ENCODE peak calls at places on chromosome 9, in six cellular contexts. A, Q, C, T, P and E are unnamed samples. For H3K9me3 and H3K4me1, the result is how much of the 10 kb centered on the place peaks cover.

GRCh38 chr9:27344776-27345175 is 47.8 kb upstream of the EQTN start:
- DNase-seq in C (no peak), A (no peak), T (no peak), P (no peak), Q (no peak), E (no peak)

GRCh38 chr9:74783408-74783807 is 104.3 kb downstream of the TRPM6 start:
- DNase-seq in P (no peak), C (no peak), Q (no peak), T (no peak), A (no peak), E (no peak)

GRCh38 chr9:38058452-38059232 is 10.4 kb downstream of the SHB start:
- DNase-seq in A (no peak), C (no peak), P (no peak), Q (no peak), T (no peak), E (no peak)

GRCh38 chr9:34989946-34990635 is 546 bp downstream of the DNAJB5 start:
- DNase-seq in P (peak), Q (peak), T (peak), C (peak), A (peak), E (peak)

GRCh38 chr9:87556039-87556438 is 58.4 kb downstream of the DAPK1 start:
- DNase-seq in P (no peak), A (no peak), Q (no peak), C (no peak), T (no peak), E (no peak)

GRCh38 chr9:116844621-116845020 is 157.5 kb downstream of the TRIM32 start:
- DNase-seq in P (no peak), T (no peak), Q (no peak), C (no peak), A (no peak), E (no peak)

GRCh38 chr9:116369706-116370105 is 216.1 kb downstream of the PAPPA start:
- DNase-seq in T (no peak), A (no peak), Q (no peak), P (no peak), C (no peak), E (no peak)

GRCh38 chr9:129803679-129804065 is 688 bp downstream of the TOR1B start:
- DNase-seq in T (no peak), P (no peak), A (no peak), Q (no peak), C (no peak), E (no peak)

GRCh38 chr9:26770821-26771220 is 121.8 kb downstream of the CAAP1 start:
- DNase-seq in T (no peak), C (no peak), P (no peak), A (no peak), Q (no peak), E (no peak)

GRCh38 chr9:123642291-123643278 is 286.6 kb downstream of the CRB2 start:
- DNase-seq in T (no peak), A (no peak), Q (no peak), P (peak), C (no peak), E (peak)

GRCh38 chr9:91914404-91914803 is 35.6 kb downstream of the ROR2 start:
- DNase-seq in T (no peak), C (no peak), A (no peak), P (no peak), Q (no peak), E (no peak)

GRCh38 chr9:91481971-91482370 is 58.3 kb upstream of the NFIL3 start:
- DNase-seq in T (no peak), Q (no peak), C (no peak), P (no peak), A (no peak), E (no peak)

GRCh38 chr9:124174385-124174784 is 83.4 kb upstream of the NEK6 start:
- DNase-seq in Q (no peak), C (no peak), A (no peak), P (no peak), T (no peak), E (no peak)

GRCh38 chr9:35364817-35365585 is 124.9 kb upstream of the RUSC2 start:
- DNase-seq in Q (no peak), A (no peak), C (no peak), T (no peak), P (no peak), E (no peak)

GRCh38 chr9:27371382-27371781 is 74.4 kb upstream of the EQTN start:
- DNase-seq in Q (no peak), P (peak), T (no peak), C (no peak), A (no peak), E (peak)

GRCh38 chr9:14935099-14935710 is 25.0 kb upstream of the FREM1 start:
- DNase-seq in P (no peak), T (no peak), Q (no peak), A (no peak), C (no peak), E (no peak)

GRCh38 chr9:109934499-109935214 is 154.7 kb downstream of the PALM2AKAP2 start:
- DNase-seq in P (no peak), Q (no peak), C (no peak), A (no peak), T (no peak), E (peak)

GRCh38 chr9:94014066-94014654 is 59.0 kb upstream of the BARX1 start:
- DNase-seq in A (no peak), Q (no peak), P (no peak), T (no peak), C (no peak), E (peak)

GRCh38 chr9:121627432-121627831 is 24.0 kb upstream of the DAB2IP start:
- DNase-seq in T (no peak), P (no peak), Q (no peak), A (no peak), C (no peak), E (no peak)

GRCh38 chr9:27665121-27665520 is 91.8 kb upstream of the C9orf72 start:
- DNase-seq in T (no peak), A (no peak), P (peak), C (no peak), Q (no peak), E (no peak)

GRCh38 chr9:74760031-74760700 is 127.6 kb downstream of the TRPM6 start:
- DNase-seq in P (no peak), C (no peak), A (no peak), Q (no peak), T (no peak), E (no peak)

GRCh38 chr9:126474201-126474765 is 139.4 kb upstream of the LMX1B start:
- DNase-seq in C (no peak), P (no peak), A (no peak), Q (no peak), T (no peak), E (no peak)

GRCh38 chr9:109632817-109633216 is 134.7 kb upstream of the PTPN3 start:
- DNase-seq in A (no peak), P (no peak), T (no peak), Q (no peak), C (no peak), E (no peak)

GRCh38 chr9:123072407-123072995 is 39.0 kb downstream of the GPR21 start:
- DNase-seq in C (no peak), P (no peak), Q (no peak), A (no peak), T (no peak), E (no peak)

GRCh38 chr9:8823131-8823895 is 1023.7 kb upstream of the DMAC1 start:
- DNase-seq in C (no peak), P (no peak), T (no peak), A (peak), Q (no peak), E (no peak)

GRCh38 chr9:16241231-16241630 is 629.2 kb downstream of the BNC2 start:
- DNase-seq in Q (no peak), C (no peak), A (no peak), T (no peak), P (no peak), E (no peak)

GRCh38 chr9:108746864-108747263 is 108.9 kb downstream of the ACTL7B start:
- DNase-seq in T (no peak), A (no peak), Q (no peak), P (no peak), C (no peak), E (peak)

GRCh38 chr9:6931913-6932312 is 174.1 kb downstream of the KDM4C start:
- DNase-seq in T (no peak), Q (peak), C (no peak), P (peak), A (peak), E (no peak)

GRCh38 chr9:132546148-132547051 is 36.0 kb upstream of the BARHL1 start:
- DNase-seq in Q (no peak), P (no peak), C (peak), A (no peak), T (no peak), E (peak)

GRCh38 chr9:114518599-114519022 is 13.3 kb upstream of the WHRN start:
- DNase-seq in C (no peak), P (no peak), Q (no peak), T (no peak), A (no peak), E (no peak)

GRCh38 chr9:121651295-121652036 is at the start of gene DAB2IP:
- DNase-seq in T (no peak), C (peak), P (peak), A (peak), Q (no peak), E (peak)

GRCh38 chr9:71716138-71716909 is 52.0 kb downstream of the CEMIP2 start:
- DNase-seq in Q (no peak), P (no peak), A (no peak), T (no peak), C (no peak), E (no peak)

GRCh38 chr9:99231708-99232107 is 9.6 kb downstream of the SEC61B start:
- DNase-seq in A (no peak), C (no peak), Q (no peak), P (no peak), T (no peak), E (no peak)

GRCh38 chr9:36731576-36731975 is 158.9 kb downstream of the MELK start:
- DNase-seq in C (no peak), P (no peak), Q (no peak), T (no peak), A (no peak), E (no peak)

GRCh38 chr9:129428890-129429577 is 191.9 kb downstream of the C9orf50 start:
- DNase-seq in A (no peak), P (no peak), C (no peak), T (no peak), Q (no peak), E (no peak)

GRCh38 chr9:93134740-93135444 is 841 bp upstream of the NINJ1 start:
- DNase-seq in C (no peak), P (no peak), A (no peak), Q (no peak), T (no peak), E (no peak)

GRCh38 chr9:107137495-107138202 is 145.4 kb upstream of the RAD23B start:
- DNase-seq in T (no peak), A (no peak), Q (no peak), C (no peak), P (no peak), E (no peak)

GRCh38 chr9:128280084-128280622 is 4.1 kb downstream of the SWI5 start:
- DNase-seq in C (no peak), T (no peak), Q (no peak), P (no peak), A (no peak), E (no peak)

GRCh38 chr9:128274245-128274644 is 1.6 kb downstream of the GOLGA2 start:
- DNase-seq in A (no peak), Q (no peak), C (no peak), T (no peak), P (no peak), E (no peak)

GRCh38 chr9:128275198-128276007 is at the start of gene GOLGA2:
- DNase-seq in T (no peak), P (peak), Q (peak), A (no peak), C (peak), E (peak)

GRCh38 chr9:128276008-128276573 is at the start of gene SWI5:
- DNase-seq in A (peak), T (peak), Q (peak), P (peak), C (peak), E (peak)

DNA sequence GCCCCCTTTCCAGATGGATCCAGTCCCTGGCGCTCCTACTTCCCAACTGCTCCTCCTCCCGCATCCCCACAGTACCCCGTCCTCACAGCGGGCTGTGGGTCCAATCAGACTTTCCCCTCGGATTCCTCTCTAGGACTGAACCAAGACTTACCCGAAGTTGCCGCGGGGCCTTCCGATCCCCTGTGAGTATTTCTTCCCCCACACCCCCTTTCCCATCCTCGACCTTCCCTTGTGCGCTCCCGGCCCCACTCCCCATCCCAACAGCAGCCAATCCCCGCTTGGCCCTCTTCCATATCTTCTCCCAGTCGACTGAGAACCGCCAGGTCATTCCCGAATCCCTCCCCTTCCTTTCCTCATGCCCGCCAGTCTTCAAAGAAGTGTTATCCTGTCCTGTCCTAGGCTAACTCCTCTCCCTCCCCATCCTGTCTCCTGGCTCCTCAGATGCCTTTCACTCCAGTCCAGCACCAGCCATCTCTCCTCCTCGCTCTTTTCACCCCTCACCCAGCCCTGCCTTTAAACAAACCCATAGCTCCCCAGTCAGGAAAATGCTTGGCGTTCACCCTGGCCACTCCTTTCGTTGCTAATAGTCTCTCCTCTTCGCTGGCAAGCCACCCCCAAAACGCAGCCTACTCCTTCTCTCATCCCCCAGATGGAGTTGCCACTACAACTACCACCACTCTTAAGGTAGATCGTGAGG is 646 bp downstream of the SWI5 start:
- DNase-seq in T (no peak), P (no peak), C (peak), A (peak), Q (peak), E (peak)
- H3K27ac ChIP-seq in T (peak), P (peak), C (peak), A (peak), Q (peak), E (peak)

DNA sequence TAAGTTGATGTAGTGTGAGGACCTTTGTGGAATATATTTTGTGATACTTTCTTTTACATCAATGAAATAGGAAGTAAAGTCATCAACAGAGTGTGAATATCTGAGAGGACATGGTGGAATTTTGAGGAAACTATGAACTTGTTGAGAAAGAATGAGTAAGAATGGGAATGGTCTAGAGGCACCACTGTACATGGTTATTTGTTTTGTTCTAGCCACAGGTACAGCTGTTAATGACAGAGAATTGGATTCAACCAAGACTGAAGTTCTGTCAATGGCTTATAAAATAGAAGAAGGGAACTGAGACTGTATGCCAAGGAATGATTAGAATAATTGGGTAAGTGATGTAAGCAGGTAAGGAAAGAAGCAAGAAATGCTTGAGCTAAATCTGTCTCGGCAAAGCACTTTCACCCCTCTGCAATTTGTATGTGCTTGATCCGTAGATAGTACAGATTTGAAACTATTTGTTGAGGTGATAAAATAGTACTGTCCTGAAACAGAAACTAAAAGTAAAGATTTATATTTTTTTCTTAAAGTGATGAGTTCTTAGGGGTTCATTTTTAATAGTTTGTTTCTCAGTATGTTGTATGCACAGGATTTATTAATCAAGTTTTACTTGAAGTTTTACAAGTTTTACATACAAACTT is 468.8 kb upstream of the SMC2 start:
- DNase-seq in P (no peak), A (no peak), T (no peak), Q (no peak), C (no peak), E (no peak)
- H3K9me3 ChIP-seq in P (under half), A (under half), T (under half), Q (under half), C (under half), E (under half)

GRCh38 chr9:128066713-128067621 is at the start of gene NAIF1:
- DNase-seq in T (peak), Q (peak), A (peak), P (peak), C (peak), E (peak)

GRCh38 chr9:128068656-128069221 is 707 bp downstream of the SLC25A25 start:
- DNase-seq in Q (no peak), A (no peak), T (no peak), P (no peak), C (peak), E (no peak)

GRCh38 chr9:128067898-128068655 is at the start of gene SLC25A25:
- DNase-seq in A (peak), C (peak), T (peak), Q (peak), P (peak), E (peak)

GRCh38 chr9:128067622-128067897 is 440 bp upstream of the NAIF1 start:
- DNase-seq in C (no peak), T (no peak), Q (no peak), P (no peak), A (no peak), E (no peak)

DNA sequence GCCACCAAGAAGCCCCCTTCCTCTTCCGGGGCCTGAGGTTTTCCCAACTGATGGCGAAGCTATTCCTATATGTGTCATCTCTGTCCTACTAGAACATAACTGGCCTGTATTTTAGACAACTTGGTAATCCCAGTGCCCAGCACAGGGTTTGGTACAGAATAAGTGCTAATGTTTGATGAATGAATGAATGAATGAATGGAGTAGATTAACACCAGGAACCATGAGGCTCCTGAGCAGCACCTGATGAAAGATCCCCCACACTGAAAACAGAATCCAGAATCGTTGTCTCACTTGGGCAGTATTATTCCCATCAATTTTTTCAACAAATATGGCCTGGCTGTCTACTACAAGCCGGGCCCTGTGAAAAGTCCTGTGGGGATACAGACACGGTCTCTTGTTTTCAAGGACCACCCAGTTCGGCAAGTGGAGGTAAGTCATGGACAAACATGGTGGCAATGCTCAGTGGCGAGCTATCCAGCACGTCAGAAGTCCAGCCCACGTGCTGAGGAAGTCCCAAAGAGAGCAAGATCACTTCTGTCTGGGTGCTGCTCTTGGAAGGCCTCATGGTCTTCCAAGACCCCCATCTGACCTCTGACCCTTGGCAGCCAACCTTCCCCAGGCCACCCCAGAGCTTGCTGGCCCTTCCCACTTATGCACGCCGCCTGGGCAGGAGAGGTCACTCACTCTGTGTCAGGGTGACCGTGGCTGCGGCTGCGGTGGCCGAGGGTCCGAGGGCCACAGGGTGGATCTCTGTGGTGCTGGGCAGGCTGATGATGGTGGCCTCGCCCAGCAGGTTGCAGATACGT is 1.0 kb downstream of the NAIF1 start:
- DNase-seq in A (no peak), T (no peak), Q (no peak), C (no peak), P (no peak), E (no peak)
- H3K4me1 ChIP-seq in A (under half), T (half or more), Q (under half), C (under half), P (half or more), E (under half)

GRCh38 chr9:22105005-22105722 is 96.1 kb upstream of the CDKN2B start:
- DNase-seq in T (no peak), Q (no peak), C (no peak), P (no peak), A (no peak), E (no peak)
- H3K27ac ChIP-seq in T (no peak), Q (no peak), C (no peak), P (peak), A (no peak), E (no peak)

DNA sequence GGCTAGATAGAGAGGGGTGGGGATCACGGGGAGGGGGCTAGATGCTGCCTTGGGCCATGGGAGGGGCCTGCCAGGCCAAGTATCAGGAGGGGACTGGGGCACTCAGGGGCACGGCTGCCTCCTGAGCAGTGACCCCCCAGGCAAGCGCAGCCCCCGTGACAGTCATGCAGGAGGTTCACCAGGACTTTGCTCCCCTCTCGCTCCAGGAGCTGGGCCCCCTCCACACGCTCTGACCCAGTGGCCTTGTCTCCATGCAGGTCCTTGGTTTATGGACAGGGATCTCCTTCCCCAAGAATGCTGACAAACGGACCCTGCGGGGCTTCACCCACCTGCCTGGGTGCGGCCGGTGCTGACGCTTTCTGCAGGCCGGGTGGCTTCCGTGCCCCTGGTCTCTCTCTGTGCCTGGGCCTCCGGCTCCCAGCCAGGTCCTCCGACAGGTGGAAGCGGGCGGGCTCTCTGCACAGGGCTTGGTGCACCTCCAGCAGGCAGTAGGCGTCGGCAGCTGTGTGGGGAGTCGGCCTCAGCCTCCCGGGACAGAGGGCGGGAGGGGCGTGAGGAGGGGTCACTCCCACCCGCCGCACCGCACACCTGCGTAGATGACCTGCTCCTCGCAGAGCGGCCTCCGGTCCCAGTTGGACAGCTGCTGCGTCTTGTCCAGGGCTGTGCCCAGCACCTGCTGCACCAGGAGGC is 46.9 kb upstream of the NRARP start:
- DNase-seq in A (no peak), C (no peak), P (no peak), T (no peak), Q (no peak), E (no peak)
- H3K9me3 ChIP-seq in A (under half), C (under half), P (under half), T (under half), Q (under half), E (under half)

GRCh38 chr9:22237497-22238363 is 208.9 kb upstream of the DMRTA1 start:
- DNase-seq in Q (no peak), C (no peak), A (no peak), P (no peak), T (no peak), E (no peak)
- H3K4me1 ChIP-seq in Q (under half), C (under half), A (under half), P (under half), T (under half), E (under half)